ENCODE peak calls at places on chromosomes 2 and 18, in four cellular contexts. N is CD8-positive, alpha-beta memory T cell; M is heart right ventricle; D is astrocyte. G is an unnamed sample. For H3K4me1, the result is how much of the 10 kb centered on the place peaks cover.

GRCh38 chr2:113219889-113220641 is 46.3 kb downstream of the PSD4 start:
- DNase-seq in M (peak), N (peak), D (no peak), G (no peak)

GRCh38 chr2:66109419-66109818 is 325.5 kb upstream of the MEIS1 start:
- DNase-seq in M (no peak), D (no peak), N (no peak), G (no peak)

GRCh38 chr2:110852541-110853263 is 120.3 kb downstream of the ACOXL start:
- DNase-seq in M (no peak), D (no peak), N (peak), G (no peak)

GRCh38 chr2:241636182-241636982 is 576 bp downstream of the THAP4 start:
- DNase-seq in D (no peak), M (no peak), N (no peak), G (no peak)

GRCh38 chr2:152600698-152601097 is 116.6 kb downstream of the PRPF40A start:
- DNase-seq in M (no peak), N (no peak), D (peak), G (no peak)

GRCh38 chr2:117714110-117714509 is 100.4 kb upstream of the DDX18 start:
- DNase-seq in D (no peak), N (no peak), M (no peak), G (no peak)

GRCh38 chr2:202377308-202377736 is 1.2 kb downstream of the BMPR2 start:
- DNase-seq in N (no peak), D (peak), M (peak), G (no peak)

GRCh38 chr2:202771741-202772470 is 99.7 kb downstream of the ICA1L start:
- DNase-seq in D (peak), N (no peak), M (peak), G (no peak)

GRCh38 chr2:468631-469310 is 180.9 kb upstream of the ALKAL2 start:
- DNase-seq in D (peak), N (no peak), M (no peak), G (no peak)

GRCh38 chr18:74083071-74083954 is 64.3 kb downstream of the FBXO15 start:
- DNase-seq in M (no peak), D (no peak), N (no peak), G (no peak)

GRCh38 chr2:134014196-134014960 is 239.5 kb upstream of the MGAT5 start:
- DNase-seq in M (no peak), N (no peak), D (peak), G (no peak)

GRCh38 chr2:199716807-199717586 is 134.0 kb downstream of the FTCDNL1 start:
- DNase-seq in D (no peak), M (no peak), N (no peak), G (no peak)

GRCh38 chr18:46736736-46737135 is 20.1 kb downstream of the ST8SIA5 start:
- DNase-seq in M (no peak), D (no peak), N (no peak), G (no peak)

GRCh38 chr18:44520981-44521672 is 159.6 kb upstream of the SETBP1 start:
- DNase-seq in N (no peak), D (peak), M (no peak), G (peak)

GRCh38 chr2:42459296-42459695 is 34.5 kb downstream of the KCNG3 start:
- DNase-seq in D (no peak), N (no peak), M (no peak), G (no peak)

GRCh38 chr2:105299290-105299689 is 30.2 kb downstream of the TGFBRAP1 start:
- DNase-seq in N (no peak), D (no peak), M (no peak), G (no peak)

GRCh38 chr2:109403841-109404201 is 209.9 kb downstream of the SEPTIN10 start:
- DNase-seq in D (no peak), M (no peak), N (no peak), G (no peak)

GRCh38 chr2:190514676-190515075 is 19.8 kb downstream of the NEMP2 start:
- DNase-seq in M (no peak), N (no peak), D (no peak), G (no peak)

GRCh38 chr2:174074831-174075230 is 109.7 kb upstream of the SP3 start:
- DNase-seq in D (no peak), N (no peak), M (no peak), G (no peak)

GRCh38 chr18:1998121-1998520 is 573.2 kb downstream of the METTL4 start:
- DNase-seq in D (no peak), M (no peak), N (no peak), G (no peak)

GRCh38 chr2:224513991-224514390 is 71.2 kb downstream of the CUL3 start:
- DNase-seq in N (no peak), M (no peak), D (peak), G (no peak)

GRCh38 chr2:224520064-224520463 is 65.1 kb downstream of the CUL3 start:
- DNase-seq in M (no peak), N (peak), D (peak), G (peak)

GRCh38 chr2:224523626-224524577 is 61.3 kb downstream of the CUL3 start:
- DNase-seq in N (no peak), D (peak), M (no peak), G (no peak)

GRCh38 chr2:224518806-224519580 is 66.2 kb downstream of the CUL3 start:
- DNase-seq in M (no peak), N (no peak), D (peak), G (peak)

GRCh38 chr2:224517963-224518362 is 67.2 kb downstream of the CUL3 start:
- DNase-seq in N (no peak), M (no peak), D (no peak), G (no peak)
- H3K4me1 ChIP-seq in N (under half), M (under half), D (under half), G (under half)

GRCh38 chr2:208356846-208357574 is 49.6 kb upstream of the PTH2R start:
- DNase-seq in N (no peak), D (peak), M (no peak), G (no peak)
- H3K4me1 ChIP-seq in N (under half), D (under half), M (under half), G (under half)

GRCh38 chr2:67323209-67323991 is 73.7 kb upstream of the ETAA1 start:
- DNase-seq in M (no peak), N (no peak), D (no peak), G (no peak)
- H3K4me1 ChIP-seq in M (under half), N (under half), D (under half), G (under half)

DNA sequence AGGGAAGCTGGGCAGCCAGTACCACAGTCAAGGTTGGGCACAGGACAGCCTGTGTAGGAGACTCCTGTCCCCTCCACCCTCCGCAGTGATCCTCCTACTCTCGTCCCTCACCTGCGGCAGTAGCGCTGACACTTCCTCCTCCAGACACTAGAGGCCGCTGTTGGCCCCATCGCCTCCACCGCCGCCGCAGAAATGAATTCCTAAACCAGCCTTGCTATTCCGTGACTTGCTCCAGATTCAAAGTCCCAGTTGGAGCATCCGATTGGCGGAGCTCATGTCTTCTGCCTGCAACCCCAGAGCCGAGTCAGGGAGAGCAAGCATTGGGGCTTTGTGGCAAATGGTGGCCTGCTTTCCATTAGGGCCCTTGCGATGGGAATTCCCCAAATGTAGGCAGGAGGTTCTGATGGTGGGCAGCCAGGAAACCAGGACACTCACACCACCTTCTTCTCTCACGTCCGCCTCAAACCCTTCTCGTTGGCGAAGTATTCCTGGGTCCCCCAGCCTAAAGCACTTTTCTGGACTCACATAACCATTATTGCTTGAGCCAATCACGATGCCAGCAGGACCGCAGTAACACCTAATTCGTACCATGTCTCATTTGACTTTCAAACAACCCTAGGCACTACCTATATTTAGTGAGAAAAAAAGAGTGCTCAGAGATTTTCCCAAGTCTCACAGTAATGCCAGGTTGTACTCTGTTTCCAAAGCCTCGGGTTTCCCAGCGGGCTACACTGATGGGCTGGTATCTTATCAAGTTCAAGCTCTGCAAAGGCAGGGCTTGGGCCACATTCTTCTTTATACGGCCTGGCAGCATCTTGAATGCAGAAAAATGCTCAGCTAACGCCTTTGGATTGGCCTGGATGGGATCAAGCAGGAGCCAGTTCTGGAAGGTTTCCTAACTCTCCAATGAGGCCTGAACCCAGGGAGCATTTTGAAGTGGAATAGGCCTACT is 1.2 kb upstream of the DNAJB2 start:
- DNase-seq in D (peak), N (peak), M (peak), G (peak)
- H3K4me1 ChIP-seq in D (under half), N (under half), M (under half), G (under half)

DNA sequence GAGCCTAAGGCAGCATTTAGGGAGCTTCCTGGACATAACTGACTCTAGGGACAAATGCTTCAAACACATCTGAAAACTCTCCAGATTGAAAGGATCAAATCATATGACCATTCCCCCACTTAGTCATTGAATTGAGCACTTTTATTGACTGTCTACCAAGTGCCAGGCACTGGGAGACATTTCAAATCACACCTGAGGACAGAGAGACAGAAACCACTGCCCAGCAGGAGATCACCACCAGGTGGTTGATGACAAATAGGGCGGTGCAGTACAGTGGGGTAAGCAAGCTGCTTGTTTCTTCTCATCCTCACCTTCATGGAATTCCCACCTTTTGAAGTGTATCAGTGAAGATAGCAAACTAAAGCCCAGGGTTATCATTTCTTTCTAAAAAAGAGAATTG is 19.0 kb upstream of the CXCR4 start:
- DNase-seq in N (peak), D (no peak), M (no peak), G (no peak)
- H3K4me1 ChIP-seq in N (half or more), D (under half), M (under half), G (under half)

GRCh38 chr2:54570925-54571694 is 115.0 kb downstream of the SPTBN1 start:
- DNase-seq in D (peak), M (peak), N (peak), G (peak)
- H3K4me1 ChIP-seq in D (half or more), M (half or more), N (half or more), G (half or more)

GRCh38 chr18:28151434-28151833 is 25.5 kb downstream of the CDH2 start:
- DNase-seq in N (no peak), M (no peak), D (no peak), G (no peak)

GRCh38 chr18:28152354-28152753 is 24.6 kb downstream of the CDH2 start:
- DNase-seq in D (no peak), M (no peak), N (no peak), G (no peak)

GRCh38 chr18:28153485-28154065 is 23.4 kb downstream of the CDH2 start:
- DNase-seq in N (no peak), D (no peak), M (no peak), G (no peak)

GRCh38 chr18:28149810-28150420 is 27.0 kb downstream of the CDH2 start:
- DNase-seq in N (no peak), D (no peak), M (no peak), G (no peak)

DNA sequence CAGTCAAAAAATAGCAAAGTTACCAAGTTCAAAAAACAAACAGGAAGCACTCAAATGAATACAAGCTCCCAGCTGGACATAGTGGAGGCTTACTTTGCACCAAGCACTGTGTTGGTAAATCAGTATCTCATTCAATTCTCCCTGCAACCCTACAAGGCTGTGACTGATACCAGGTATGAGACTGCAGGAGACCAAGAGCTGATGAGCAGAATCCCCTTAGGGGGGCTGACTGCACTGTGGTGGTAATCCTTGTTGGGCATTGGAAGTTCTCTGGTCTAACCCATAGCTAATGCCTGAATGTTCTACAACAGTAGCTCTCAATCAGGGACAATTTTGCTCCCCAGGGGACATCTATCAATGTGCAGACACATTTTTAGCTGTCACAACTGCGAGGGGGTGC is 26.0 kb downstream of the CDH2 start:
- DNase-seq in D (no peak), M (no peak), N (no peak), G (no peak)
- H3K4me1 ChIP-seq in D (under half), M (under half), N (under half), G (under half)

GRCh38 chr18:59675346-59675745 is 21.9 kb downstream of the CCBE1 start:
- DNase-seq in D (no peak), N (no peak), M (no peak), G (no peak)

GRCh38 chr18:59672125-59672769 is 25.0 kb downstream of the CCBE1 start:
- DNase-seq in M (no peak), N (no peak), D (peak), G (no peak)

GRCh38 chr18:59669872-59670657 is 27.2 kb downstream of the CCBE1 start:
- DNase-seq in M (no peak), N (no peak), D (no peak), G (no peak)

GRCh38 chr18:59674534-59674933 is 22.7 kb downstream of the CCBE1 start:
- DNase-seq in D (no peak), N (no peak), M (no peak), G (no peak)

GRCh38 chr18:59671533-59671932 is 25.7 kb downstream of the CCBE1 start:
- DNase-seq in N (no peak), D (no peak), M (no peak), G (no peak)
- H3K4me1 ChIP-seq in N (under half), D (under half), M (under half), G (under half)

GRCh38 chr2:98489971-98490962 is 45.6 kb downstream of the INPP4A start:
- DNase-seq in D (no peak), N (no peak), M (no peak), G (no peak)
- H3K4me1 ChIP-seq in D (under half), N (half or more), M (under half), G (under half)